ENCODE peak calls at places on chromosomes 4 and X, in four cellular contexts. One of them, this sample, is unnamed.

GRCh38 chr4:113383111-113383785 is 333.8 kb downstream of the ANK2 start:
- DNase-seq in fibroblast of mammary gland: peak; percentile 93
- DNase-seq in RPMI7951: peak; percentile 78
- DNase-seq in ovary: no peak
- DNase-seq in this sample: peak; percentile 76

GRCh38 chrX:68708503-68709290 is 61.2 kb downstream of the STARD8 start:
- DNase-seq in fibroblast of mammary gland: no peak
- DNase-seq in RPMI7951: peak; percentile 77
- DNase-seq in ovary: no peak
- DNase-seq in this sample: no peak

GRCh38 chr4:115154826-115155225 is 41.4 kb upstream of the NDST4 start:
- DNase-seq in fibroblast of mammary gland: peak; percentile 55
- DNase-seq in RPMI7951: no peak
- DNase-seq in ovary: no peak
- DNase-seq in this sample: no peak

GRCh38 chrX:118901991-118902390 is 72.4 kb upstream of the LONRF3 start:
- DNase-seq in fibroblast of mammary gland: no peak
- DNase-seq in RPMI7951: no peak
- DNase-seq in ovary: no peak
- DNase-seq in this sample: no peak

GRCh38 chr4:18398661-18399060 is 377.1 kb upstream of the LCORL start:
- DNase-seq in fibroblast of mammary gland: no peak
- DNase-seq in RPMI7951: no peak
- DNase-seq in ovary: no peak
- DNase-seq in this sample: no peak

GRCh38 chr4:47485047-47485692 is at the start of gene ATP10D:
- DNase-seq in fibroblast of mammary gland: peak; percentile 90
- DNase-seq in RPMI7951: peak; percentile 90
- DNase-seq in ovary: peak; percentile 96
- DNase-seq in this sample: peak; percentile 87

GRCh38 chr4:91298156-91298700 is 1005.5 kb upstream of the GRID2 start:
- DNase-seq in fibroblast of mammary gland: no peak
- DNase-seq in RPMI7951: no peak
- DNase-seq in ovary: no peak
- DNase-seq in this sample: no peak

GRCh38 chr4:68498413-68499007 is 51.2 kb downstream of the TMPRSS11E start:
- DNase-seq in fibroblast of mammary gland: peak; percentile 66
- DNase-seq in RPMI7951: peak; percentile 47
- DNase-seq in ovary: no peak
- DNase-seq in this sample: peak; percentile 31

GRCh38 chrX:17692709-17693346 is 44.5 kb upstream of the SCML1 start:
- DNase-seq in fibroblast of mammary gland: peak; percentile 68
- DNase-seq in RPMI7951: peak; percentile 90
- DNase-seq in ovary: no peak
- DNase-seq in this sample: peak; percentile 26

GRCh38 chrX:12919051-12919450 is 12.6 kb downstream of the TLR8 start:
- DNase-seq in fibroblast of mammary gland: no peak
- DNase-seq in RPMI7951: no peak
- DNase-seq in ovary: no peak
- DNase-seq in this sample: no peak

GRCh38 chrX:50798782-50799181 is 15.2 kb downstream of the SHROOM4 start:
- DNase-seq in fibroblast of mammary gland: no peak
- DNase-seq in RPMI7951: no peak
- DNase-seq in ovary: no peak
- DNase-seq in this sample: no peak

GRCh38 chr4:75820676-75821075 is 81.6 kb downstream of the PPEF2 start:
- DNase-seq in fibroblast of mammary gland: no peak
- DNase-seq in RPMI7951: no peak
- DNase-seq in ovary: no peak
- DNase-seq in this sample: no peak

GRCh38 chr4:73661646-73662119 is 41.4 kb upstream of the RASSF6 start:
- DNase-seq in fibroblast of mammary gland: peak; percentile 98
- DNase-seq in RPMI7951: peak; percentile 97
- DNase-seq in ovary: no peak
- DNase-seq in this sample: peak; percentile 88

GRCh38 chr4:110361921-110362320 is 114.0 kb upstream of the ENPEP start:
- DNase-seq in fibroblast of mammary gland: peak; percentile 41
- DNase-seq in RPMI7951: peak; percentile 68
- DNase-seq in ovary: no peak
- DNase-seq in this sample: peak; percentile 73

GRCh38 chrX:2360731-2361130 is 140.0 kb downstream of the DHRSX start:
- DNase-seq in fibroblast of mammary gland: no peak
- DNase-seq in RPMI7951: no peak
- DNase-seq in ovary: no peak
- DNase-seq in this sample: peak; percentile 96

GRCh38 chrX:13001961-13002671 is 27.2 kb downstream of the TMSB4X start:
- DNase-seq in fibroblast of mammary gland: peak; percentile 33
- DNase-seq in RPMI7951: no peak
- DNase-seq in ovary: no peak
- DNase-seq in this sample: no peak

GRCh38 chrX:153554519-153555167 is 37.2 kb downstream of the ATP2B3 start:
- DNase-seq in fibroblast of mammary gland: peak; percentile 45
- DNase-seq in RPMI7951: peak; percentile 29
- DNase-seq in ovary: peak; percentile 77
- DNase-seq in this sample: peak; percentile 46

GRCh38 chr4:104906274-104906673 is 240.4 kb upstream of the TET2 start:
- DNase-seq in fibroblast of mammary gland: no peak
- DNase-seq in RPMI7951: peak; percentile 6
- DNase-seq in ovary: no peak
- DNase-seq in this sample: no peak

GRCh38 chr4:174332741-174333493 is 49.2 kb downstream of the CEP44 start:
- DNase-seq in fibroblast of mammary gland: peak; percentile 53
- DNase-seq in RPMI7951: no peak
- DNase-seq in ovary: no peak
- DNase-seq in this sample: peak; percentile 10

GRCh38 chr4:41455215-41455614 is 82.7 kb upstream of the LIMCH1 start:
- DNase-seq in fibroblast of mammary gland: no peak
- DNase-seq in RPMI7951: no peak
- DNase-seq in ovary: no peak
- DNase-seq in this sample: peak; percentile 28

GRCh38 chrX:11381464-11381863 is 88.3 kb downstream of the AMELX start:
- DNase-seq in fibroblast of mammary gland: peak; percentile 78
- DNase-seq in RPMI7951: peak; percentile 50
- DNase-seq in ovary: no peak
- DNase-seq in this sample: peak; percentile 48

GRCh38 chr4:168637872-168638756 is 141.3 kb downstream of the PALLD start:
- DNase-seq in fibroblast of mammary gland: peak; percentile 86
- DNase-seq in RPMI7951: peak; percentile 71
- DNase-seq in ovary: no peak
- DNase-seq in this sample: no peak

GRCh38 chrX:19373034-19373891 is 29.5 kb downstream of the PDHA1 start:
- DNase-seq in fibroblast of mammary gland: no peak
- DNase-seq in RPMI7951: no peak
- DNase-seq in ovary: no peak
- DNase-seq in this sample: no peak

GRCh38 chr4:119490335-119490734 is 138.3 kb downstream of the PDE5A start:
- DNase-seq in fibroblast of mammary gland: peak; percentile 31
- DNase-seq in RPMI7951: no peak
- DNase-seq in ovary: no peak
- DNase-seq in this sample: peak; percentile 3

GRCh38 chrX:7993873-7994272 is 66.7 kb upstream of the PNPLA4 start:
- DNase-seq in fibroblast of mammary gland: no peak
- DNase-seq in RPMI7951: no peak
- DNase-seq in ovary: no peak
- DNase-seq in this sample: no peak

GRCh38 chrX:11393949-11394654 is 100.9 kb downstream of the AMELX start:
- DNase-seq in fibroblast of mammary gland: no peak
- DNase-seq in RPMI7951: no peak
- DNase-seq in ovary: no peak
- DNase-seq in this sample: no peak

GRCh38 chrX:17411189-17411588 is 36.2 kb downstream of the NHS start:
- DNase-seq in fibroblast of mammary gland: peak; percentile 35
- DNase-seq in RPMI7951: no peak
- DNase-seq in ovary: no peak
- DNase-seq in this sample: no peak

GRCh38 chr4:185541251-185541671 is 6.0 kb upstream of the PDLIM3 start:
- DNase-seq in fibroblast of mammary gland: no peak
- DNase-seq in RPMI7951: no peak
- DNase-seq in ovary: peak; percentile 81
- DNase-seq in this sample: no peak

GRCh38 chr4:10077101-10077491 is 39.5 kb downstream of the WDR1 start:
- DNase-seq in fibroblast of mammary gland: no peak
- DNase-seq in RPMI7951: no peak
- DNase-seq in ovary: no peak
- DNase-seq in this sample: no peak

GRCh38 chrX:53089224-53089842 is 4.6 kb upstream of the KANTR start:
- DNase-seq in fibroblast of mammary gland: peak; percentile 74
- DNase-seq in RPMI7951: peak; percentile 66
- DNase-seq in ovary: peak; percentile 63
- DNase-seq in this sample: peak; percentile 28

GRCh38 chr4:117135634-117136354 is 50.4 kb upstream of the TRAM1L1 start:
- DNase-seq in fibroblast of mammary gland: no peak
- DNase-seq in RPMI7951: peak; percentile 4
- DNase-seq in ovary: no peak
- DNase-seq in this sample: no peak

GRCh38 chrX:105608745-105609144 is 213.6 kb upstream of the NRK start:
- DNase-seq in fibroblast of mammary gland: peak; percentile 5
- DNase-seq in RPMI7951: peak; percentile 0
- DNase-seq in ovary: no peak
- DNase-seq in this sample: no peak

GRCh38 chr4:169079942-169080827 is 70.1 kb upstream of the CBR4 start:
- DNase-seq in fibroblast of mammary gland: peak; percentile 74
- DNase-seq in RPMI7951: peak; percentile 63
- DNase-seq in ovary: peak; percentile 63
- DNase-seq in this sample: peak; percentile 81

GRCh38 chrX:68693481-68694410 is 46.3 kb downstream of the STARD8 start:
- DNase-seq in fibroblast of mammary gland: peak; percentile 50
- DNase-seq in RPMI7951: peak; percentile 87
- DNase-seq in ovary: peak; percentile 78
- DNase-seq in this sample: peak; percentile 56

This sample was measured in A172.